ENCODE peak calls at places on chromosome 22, in five cellular contexts. H is PC-3; R is cardiac fibroblast; J is effector memory CD4-positive, alpha-beta T cell; X is NT2/D1. L is an unnamed sample.

GRCh38 chr22:36867695-36868094 is 6.9 kb downstream of the NCF4 start:
- DNase-seq in H (no peak), R (no peak), J (no peak), X (no peak), L (no peak)

GRCh38 chr22:32531955-32532818 is 57.6 kb downstream of the FBXO7 start:
- DNase-seq in H (no peak), R (peak; percentile 84), J (no peak), X (no peak), L (peak; percentile 86)

GRCh38 chr22:30221121-30221992 is 25.2 kb downstream of the LIF start:
- DNase-seq in H (no peak), R (no peak), J (peak; percentile 36), X (no peak), L (no peak)

GRCh38 chr22:22957090-22957489 is 69.5 kb downstream of the IGLL5 start:
- DNase-seq in H (no peak), R (no peak), J (no peak), X (no peak), L (no peak)

GRCh38 chr22:20997536-20998257 is 4.2 kb downstream of the THAP7 start:
- DNase-seq in H (no peak), R (no peak), J (no peak), X (no peak), L (no peak)

GRCh38 chr22:28909375-28909774 is 26.0 kb downstream of the ZNRF3 start:
- DNase-seq in H (no peak), R (peak; percentile 31), J (no peak), X (no peak), L (peak; percentile 54)

GRCh38 chr22:17131686-17132085 is 10.5 kb upstream of the TMEM121B start:
- DNase-seq in H (no peak), R (no peak), J (no peak), X (no peak), L (peak; percentile 38)

GRCh38 chr22:23509571-23510302 is 70.4 kb downstream of the IGLL1 start:
- DNase-seq in H (no peak), R (peak; percentile 87), J (no peak), X (no peak), L (peak; percentile 84)

GRCh38 chr22:46758867-46759290 is 3.6 kb upstream of the TBC1D22A start:
- DNase-seq in H (peak; percentile 57), R (peak; percentile 81), J (no peak), X (no peak), L (peak; percentile 88)

GRCh38 chr22:50136431-50137047 is 34.0 kb upstream of the PANX2 start:
- DNase-seq in H (no peak), R (peak; percentile 63), J (no peak), X (no peak), L (no peak)

GRCh38 chr22:50621948-50622722 is 5.8 kb downstream of the ARSA start:
- DNase-seq in H (peak; percentile 11), R (no peak), J (no peak), X (no peak), L (no peak)

GRCh38 chr22:37243402-37244113 is 511 bp downstream of the RAC2 start:
- DNase-seq in H (no peak), R (no peak), J (no peak), X (no peak), L (no peak)

GRCh38 chr22:20566420-20567260 is 59.2 kb downstream of the MED15 start:
- DNase-seq in H (peak; percentile 87), R (peak; percentile 88), J (peak; percentile 58), X (no peak), L (peak; percentile 77)

GRCh38 chr22:24338701-24339451 is 68.2 kb downstream of the SPECC1L start:
- DNase-seq in H (no peak), R (no peak), J (no peak), X (no peak), L (peak; percentile 83)

GRCh38 chr22:29206372-29207230 is 905 bp downstream of the EMID1 start:
- DNase-seq in H (no peak), R (no peak), J (no peak), X (no peak), L (no peak)

GRCh38 chr22:32352681-32353080 is 5.0 kb upstream of the RFPL3 start:
- DNase-seq in H (no peak), R (no peak), J (no peak), X (no peak), L (no peak)

GRCh38 chr22:44012172-44012571 is 11.9 kb upstream of the PARVB start:
- DNase-seq in H (no peak), R (no peak), J (no peak), X (no peak), L (no peak)

GRCh38 chr22:27561301-27561820 is 240.2 kb downstream of the MN1 start:
- DNase-seq in H (no peak), R (peak; percentile 30), J (no peak), X (no peak), L (no peak)

GRCh38 chr22:20245577-20246367 is 22.3 kb downstream of the RTN4R start:
- DNase-seq in H (no peak), R (no peak), J (no peak), X (no peak), L (no peak)

GRCh38 chr22:22836635-22837034 is 51.0 kb upstream of the IGLL5 start:
- DNase-seq in H (no peak), R (no peak), J (no peak), X (no peak), L (peak; percentile 13)

GRCh38 chr22:50527921-50528681 is 1.7 kb downstream of the TYMP start:
- DNase-seq in H (no peak), R (no peak), J (no peak), X (no peak), L (no peak)

GRCh38 chr22:42164901-42165300 is 34.3 kb upstream of the CYP2D6 start:
- DNase-seq in H (no peak), R (no peak), J (no peak), X (no peak), L (no peak)

GRCh38 chr22:17754233-17754925 is 19.9 kb downstream of the BID start:
- DNase-seq in H (peak; percentile 7), R (no peak), J (no peak), X (no peak), L (no peak)

DNA sequence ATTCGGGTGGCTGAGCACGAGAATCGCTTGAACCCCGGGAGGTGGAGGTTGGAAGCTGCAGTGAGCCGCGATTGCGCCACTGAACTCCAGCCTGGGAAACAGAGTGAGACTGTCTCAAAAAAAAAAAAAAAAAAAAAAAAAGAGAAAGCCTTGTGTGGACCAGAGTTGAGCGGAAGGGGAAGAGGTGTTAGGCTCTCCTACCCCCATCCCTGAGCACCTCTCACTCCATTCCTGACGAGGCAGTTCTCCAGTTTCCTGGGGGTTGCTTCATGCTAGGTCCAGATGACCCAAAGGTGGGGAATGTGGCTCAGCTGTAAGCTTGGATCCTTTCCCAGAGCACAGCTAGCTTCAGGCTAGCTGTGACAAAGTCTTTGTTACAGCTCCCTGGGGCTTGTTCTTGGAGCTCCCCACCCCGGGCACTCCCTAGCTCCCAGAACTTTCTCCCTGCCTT is 8.8 kb upstream of the DNAL4 start:
- DNase-seq in H (peak; percentile 87), R (peak; percentile 92), J (no peak), X (no peak), L (peak; percentile 97)
- H3K4me3 ChIP-seq in H (no peak overlapping the region), R (no peak overlapping the region), J (no peak overlapping the region), X (peak overlapping the region; percentile 34), L (no peak overlapping the region)

DNA sequence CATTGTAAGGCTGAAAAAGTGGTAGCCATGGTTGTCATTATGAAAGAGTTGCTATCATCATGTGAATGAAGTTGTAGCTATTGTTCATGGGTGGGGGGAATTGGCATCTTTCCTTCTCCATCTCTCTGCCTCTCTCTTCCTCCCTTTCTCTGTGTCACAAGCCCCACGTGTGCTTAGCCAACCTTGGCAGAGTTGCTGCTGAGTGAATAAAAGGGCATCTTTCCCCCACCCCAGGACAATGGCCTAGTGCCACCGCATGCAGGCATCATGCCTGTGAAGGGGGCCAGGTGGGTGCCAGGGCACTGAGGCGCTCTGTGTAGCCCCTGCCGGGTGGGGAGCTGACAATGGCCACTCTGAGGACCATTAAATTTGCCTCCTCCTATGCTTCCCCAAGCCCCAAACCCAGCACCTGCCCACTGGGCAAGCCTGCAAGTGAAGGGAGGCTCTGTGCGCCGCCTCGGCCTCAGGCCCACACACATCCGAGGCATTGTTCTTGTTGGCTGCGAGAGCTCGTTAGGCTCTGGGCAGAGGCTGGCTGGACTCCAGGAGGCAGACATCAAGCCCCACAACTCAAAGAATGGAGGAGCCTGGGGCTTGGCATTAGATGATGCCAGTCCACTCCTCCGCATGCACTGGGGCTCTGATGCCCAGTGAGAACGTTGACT is 103.9 kb downstream of the SEZ6L start:
- DNase-seq in H (no peak), R (no peak), J (no peak), X (no peak), L (no peak)
- H3K4me3 ChIP-seq in H (no peak overlapping the region), R (no peak overlapping the region), J (no peak overlapping the region), X (no peak overlapping the region), L (no peak overlapping the region)

GRCh38 chr22:35621446-35621845 is 4.3 kb upstream of the MB start:
- DNase-seq in H (no peak), R (no peak), J (no peak), X (no peak), L (no peak)
- H3K4me3 ChIP-seq in H (peak overlapping the region; percentile 48), R (no peak overlapping the region), J (no peak overlapping the region), X (no peak overlapping the region), L (no peak overlapping the region)

DNA sequence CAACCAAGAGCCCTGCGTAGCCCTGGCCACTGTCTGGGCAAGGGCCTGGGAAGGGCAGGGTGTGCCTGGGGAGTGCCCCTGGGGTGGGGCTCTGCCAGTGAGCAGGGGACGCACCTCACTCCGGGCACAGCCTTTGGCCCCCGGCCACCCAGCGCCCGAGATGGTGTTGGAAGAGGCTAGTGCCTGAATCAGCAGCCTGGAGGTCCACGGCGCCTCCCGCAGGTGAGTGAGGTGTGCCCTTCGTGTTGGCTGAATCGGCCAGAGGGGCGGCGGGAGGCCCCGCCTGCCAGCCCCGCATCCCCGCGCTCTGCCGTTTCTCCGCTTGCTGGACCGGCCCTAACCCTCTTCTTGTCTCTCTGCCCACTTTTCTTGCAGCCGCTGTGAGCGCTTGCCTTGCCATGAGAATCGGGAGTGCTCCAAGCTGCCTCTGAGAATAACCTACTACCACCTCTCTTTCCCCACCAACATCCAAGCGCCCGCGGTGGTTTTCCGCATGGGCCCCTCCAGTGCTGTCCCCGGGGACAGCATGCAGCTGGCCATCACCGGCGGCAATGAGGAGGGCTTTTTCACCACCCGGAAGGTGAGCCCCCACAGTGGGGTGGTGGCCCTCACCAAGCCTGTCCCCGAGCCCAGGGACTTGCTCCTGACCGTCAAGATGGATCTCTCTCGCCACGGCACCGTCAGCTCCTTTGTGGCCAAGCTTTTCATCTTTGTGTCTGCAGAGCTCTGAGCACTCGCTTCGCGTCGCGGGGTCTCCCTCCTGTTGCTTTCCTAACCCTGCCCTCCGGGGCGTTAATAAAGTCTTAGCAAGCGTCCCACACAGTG is 60.1 kb downstream of the FBLN1 start:
- DNase-seq in H (no peak), R (no peak), J (no peak), X (no peak), L (no peak)
- H3K4me3 ChIP-seq in H (no peak overlapping the region), R (no peak overlapping the region), J (no peak overlapping the region), X (no peak overlapping the region), L (no peak overlapping the region)

L was measured in choroid plexus epithelial cell.